ENCODE peak calls at places on chromosomes 4 and X, in ten cellular contexts. One of them, this sample, is unnamed.

GRCh38 chrX:136768469-136769084 is 12.2 kb downstream of the ARHGEF6 start:
- DNase-seq in esophagus muscularis mucosa: no peak
- DNase-seq in MCF 10A: peak
- DNase-seq in A172: peak
- DNase-seq in NCI-H1694: peak
- DNase-seq in T-helper 2 cell: peak
- DNase-seq in NCI-H1092 treated with DMSO at 0.1 percent for 48 hours: no peak
- DNase-seq in activated naive CD4-positive, alpha-beta T cell treated with anti-CD3 and anti-CD28 coated beads, Interleukin-2, amount 10 ng/mL, durations not matched to agents 7 days and 5 days: peak
- DNase-seq in DMS153: no peak
- DNase-seq in NCI-H1417: peak
- DNase-seq in this sample: no peak

GRCh38 chr4:140059159-140059558 is 94.8 kb downstream of the MAML3 start:
- DNase-seq in esophagus muscularis mucosa: no peak
- DNase-seq in MCF 10A: no peak
- DNase-seq in A172: no peak
- DNase-seq in NCI-H1694: no peak
- DNase-seq in T-helper 2 cell: no peak
- DNase-seq in NCI-H1092 treated with DMSO at 0.1 percent for 48 hours: no peak
- DNase-seq in activated naive CD4-positive, alpha-beta T cell treated with anti-CD3 and anti-CD28 coated beads, Interleukin-2, amount 10 ng/mL, durations not matched to agents 7 days and 5 days: no peak
- DNase-seq in DMS153: no peak
- DNase-seq in NCI-H1417: peak
- DNase-seq in this sample: no peak

GRCh38 chrX:132023117-132023895 is at the start of gene STK26:
- DNase-seq in esophagus muscularis mucosa: no peak
- DNase-seq in MCF 10A: peak
- DNase-seq in A172: peak
- DNase-seq in NCI-H1694: peak
- DNase-seq in T-helper 2 cell: peak
- DNase-seq in NCI-H1092 treated with DMSO at 0.1 percent for 48 hours: peak
- DNase-seq in activated naive CD4-positive, alpha-beta T cell treated with anti-CD3 and anti-CD28 coated beads, Interleukin-2, amount 10 ng/mL, durations not matched to agents 7 days and 5 days: peak
- DNase-seq in DMS153: peak
- DNase-seq in NCI-H1417: peak
- DNase-seq in this sample: peak

GRCh38 chr4:73998040-73999011 is at the start of gene CXCL5:
- DNase-seq in esophagus muscularis mucosa: no peak
- DNase-seq in MCF 10A: no peak
- DNase-seq in A172: no peak
- DNase-seq in NCI-H1694: no peak
- DNase-seq in T-helper 2 cell: no peak
- DNase-seq in NCI-H1092 treated with DMSO at 0.1 percent for 48 hours: no peak
- DNase-seq in activated naive CD4-positive, alpha-beta T cell treated with anti-CD3 and anti-CD28 coated beads, Interleukin-2, amount 10 ng/mL, durations not matched to agents 7 days and 5 days: no peak
- DNase-seq in DMS153: no peak
- DNase-seq in NCI-H1417: no peak
- DNase-seq in this sample: no peak

GRCh38 chr4:3736290-3736689 is 29.9 kb upstream of the ADRA2C start:
- DNase-seq in esophagus muscularis mucosa: no peak
- DNase-seq in MCF 10A: no peak
- DNase-seq in A172: no peak
- DNase-seq in NCI-H1694: no peak
- DNase-seq in T-helper 2 cell: no peak
- DNase-seq in NCI-H1092 treated with DMSO at 0.1 percent for 48 hours: no peak
- DNase-seq in activated naive CD4-positive, alpha-beta T cell treated with anti-CD3 and anti-CD28 coated beads, Interleukin-2, amount 10 ng/mL, durations not matched to agents 7 days and 5 days: no peak
- DNase-seq in DMS153: no peak
- DNase-seq in NCI-H1417: no peak
- DNase-seq in this sample: no peak

GRCh38 chr4:951594-952468 is 19.6 kb downstream of the TMEM175 start:
- DNase-seq in esophagus muscularis mucosa: no peak
- DNase-seq in MCF 10A: no peak
- DNase-seq in A172: no peak
- DNase-seq in NCI-H1694: no peak
- DNase-seq in T-helper 2 cell: no peak
- DNase-seq in NCI-H1092 treated with DMSO at 0.1 percent for 48 hours: no peak
- DNase-seq in activated naive CD4-positive, alpha-beta T cell treated with anti-CD3 and anti-CD28 coated beads, Interleukin-2, amount 10 ng/mL, durations not matched to agents 7 days and 5 days: no peak
- DNase-seq in DMS153: no peak
- DNase-seq in NCI-H1417: no peak
- DNase-seq in this sample: no peak

GRCh38 chr4:7813674-7814073 is 126.0 kb downstream of the AFAP1 start:
- DNase-seq in esophagus muscularis mucosa: no peak
- DNase-seq in MCF 10A: peak
- DNase-seq in A172: peak
- DNase-seq in NCI-H1694: no peak
- DNase-seq in T-helper 2 cell: peak
- DNase-seq in NCI-H1092 treated with DMSO at 0.1 percent for 48 hours: no peak
- DNase-seq in activated naive CD4-positive, alpha-beta T cell treated with anti-CD3 and anti-CD28 coated beads, Interleukin-2, amount 10 ng/mL, durations not matched to agents 7 days and 5 days: no peak
- DNase-seq in DMS153: no peak
- DNase-seq in NCI-H1417: no peak
- DNase-seq in this sample: no peak

GRCh38 chr4:152380919-152381318 is 155.0 kb downstream of the FBXW7 start:
- DNase-seq in esophagus muscularis mucosa: no peak
- DNase-seq in MCF 10A: no peak
- DNase-seq in A172: no peak
- DNase-seq in NCI-H1694: no peak
- DNase-seq in T-helper 2 cell: no peak
- DNase-seq in NCI-H1092 treated with DMSO at 0.1 percent for 48 hours: no peak
- DNase-seq in activated naive CD4-positive, alpha-beta T cell treated with anti-CD3 and anti-CD28 coated beads, Interleukin-2, amount 10 ng/mL, durations not matched to agents 7 days and 5 days: no peak
- DNase-seq in DMS153: no peak
- DNase-seq in NCI-H1417: no peak
- DNase-seq in this sample: no peak

GRCh38 chr4:120218981-120219380 is 152.3 kb upstream of the MAD2L1 start:
- DNase-seq in esophagus muscularis mucosa: no peak
- DNase-seq in MCF 10A: no peak
- DNase-seq in A172: no peak
- DNase-seq in NCI-H1694: no peak
- DNase-seq in T-helper 2 cell: no peak
- DNase-seq in NCI-H1092 treated with DMSO at 0.1 percent for 48 hours: no peak
- DNase-seq in activated naive CD4-positive, alpha-beta T cell treated with anti-CD3 and anti-CD28 coated beads, Interleukin-2, amount 10 ng/mL, durations not matched to agents 7 days and 5 days: no peak
- DNase-seq in DMS153: no peak
- DNase-seq in NCI-H1417: no peak
- DNase-seq in this sample: no peak

GRCh38 chr4:99625369-99625768 is 32.3 kb downstream of the C4orf54 start:
- DNase-seq in esophagus muscularis mucosa: no peak
- DNase-seq in MCF 10A: no peak
- DNase-seq in A172: no peak
- DNase-seq in NCI-H1694: no peak
- DNase-seq in T-helper 2 cell: no peak
- DNase-seq in NCI-H1092 treated with DMSO at 0.1 percent for 48 hours: no peak
- DNase-seq in activated naive CD4-positive, alpha-beta T cell treated with anti-CD3 and anti-CD28 coated beads, Interleukin-2, amount 10 ng/mL, durations not matched to agents 7 days and 5 days: no peak
- DNase-seq in DMS153: no peak
- DNase-seq in NCI-H1417: no peak
- DNase-seq in this sample: no peak

GRCh38 chr4:88857588-88857987 is 160.0 kb upstream of the NAP1L5 start:
- DNase-seq in esophagus muscularis mucosa: no peak
- DNase-seq in MCF 10A: no peak
- DNase-seq in A172: no peak
- DNase-seq in NCI-H1694: no peak
- DNase-seq in T-helper 2 cell: no peak
- DNase-seq in NCI-H1092 treated with DMSO at 0.1 percent for 48 hours: no peak
- DNase-seq in activated naive CD4-positive, alpha-beta T cell treated with anti-CD3 and anti-CD28 coated beads, Interleukin-2, amount 10 ng/mL, durations not matched to agents 7 days and 5 days: no peak
- DNase-seq in DMS153: no peak
- DNase-seq in NCI-H1417: no peak
- DNase-seq in this sample: no peak